ENCODE peak calls at places on chromosomes 4 and X, in four cellular contexts. One of them, this sample, is unnamed. For H3K4me1, the result is how much of the 10 kb centered on the place peaks cover.

GRCh38 chr4:83128235-83128929 is 13.9 kb upstream of the PLAC8 start:
- DNase-seq in transverse colon: peak
- DNase-seq in HCT116: no peak
- DNase-seq in H1: no peak
- DNase-seq in this sample: no peak

GRCh38 chrX:21657318-21658151 is 595 bp downstream of the KLHL34 start:
- DNase-seq in H1: no peak
- DNase-seq in transverse colon: no peak
- DNase-seq in HCT116: no peak
- DNase-seq in this sample: no peak

GRCh38 chr4:146638801-146639351 is at the start of gene POU4F2:
- DNase-seq in H1: peak
- DNase-seq in transverse colon: no peak
- DNase-seq in HCT116: no peak
- DNase-seq in this sample: no peak

GRCh38 chrX:12814434-12814833 is 23.2 kb downstream of the PRPS2 start:
- DNase-seq in H1: peak
- DNase-seq in transverse colon: peak
- DNase-seq in HCT116: no peak
- DNase-seq in this sample: no peak

GRCh38 chr4:184453402-184454160 is 20.8 kb downstream of the IRF2 start:
- DNase-seq in HCT116: no peak
- DNase-seq in H1: no peak
- DNase-seq in transverse colon: peak
- DNase-seq in this sample: peak

GRCh38 chrX:53305996-53306937 is 24.9 kb upstream of the IQSEC2 start:
- DNase-seq in transverse colon: no peak
- DNase-seq in H1: no peak
- DNase-seq in HCT116: no peak
- DNase-seq in this sample: no peak

GRCh38 chr4:2837904-2838496 is 5.6 kb upstream of the ADD1 start:
- DNase-seq in HCT116: no peak
- DNase-seq in transverse colon: peak
- DNase-seq in H1: no peak
- DNase-seq in this sample: peak

GRCh38 chrX:153519569-153520285 is 2.3 kb downstream of the ATP2B3 start:
- DNase-seq in H1: no peak
- DNase-seq in HCT116: no peak
- DNase-seq in transverse colon: no peak
- DNase-seq in this sample: no peak

GRCh38 chr4:40621592-40622512 is 7.8 kb downstream of the RBM47 start:
- DNase-seq in H1: no peak
- DNase-seq in HCT116: peak
- DNase-seq in transverse colon: peak
- DNase-seq in this sample: no peak

GRCh38 chr4:81353861-81354260 is 117.8 kb downstream of the RASGEF1B start:
- DNase-seq in transverse colon: no peak
- DNase-seq in HCT116: no peak
- DNase-seq in H1: no peak
- DNase-seq in this sample: no peak

GRCh38 chr4:80266902-80267380 is 477 bp downstream of the FGF5 start:
- DNase-seq in transverse colon: no peak
- DNase-seq in HCT116: no peak
- DNase-seq in H1: no peak
- DNase-seq in this sample: no peak

GRCh38 chrX:131288738-131289511 is at the start of gene IGSF1:
- DNase-seq in transverse colon: peak
- DNase-seq in HCT116: no peak
- DNase-seq in H1: peak
- DNase-seq in this sample: no peak

GRCh38 chrX:31331928-31332327 is 260.1 kb upstream of the FTHL17 start:
- DNase-seq in HCT116: no peak
- DNase-seq in H1: no peak
- DNase-seq in transverse colon: no peak
- DNase-seq in this sample: no peak

GRCh38 chr4:3321295-3321889 is 28.6 kb downstream of the RGS12 start:
- DNase-seq in transverse colon: no peak
- DNase-seq in H1: no peak
- DNase-seq in HCT116: no peak
- DNase-seq in this sample: no peak

GRCh38 chr4:15513545-15513944 is 43.9 kb downstream of the CC2D2A start:
- DNase-seq in HCT116: no peak
- DNase-seq in H1: no peak
- DNase-seq in transverse colon: no peak
- DNase-seq in this sample: no peak

GRCh38 chr4:72352746-72353145 is 216.3 kb downstream of the ADAMTS3 start:
- DNase-seq in transverse colon: no peak
- DNase-seq in HCT116: no peak
- DNase-seq in H1: no peak
- DNase-seq in this sample: no peak

GRCh38 chrX:108299101-108299591 is 139.1 kb downstream of the COL4A6 start:
- DNase-seq in H1: no peak
- DNase-seq in HCT116: no peak
- DNase-seq in transverse colon: no peak
- DNase-seq in this sample: no peak

GRCh38 chrX:108485960-108486359 is 46.3 kb downstream of the COL4A5 start:
- DNase-seq in H1: no peak
- DNase-seq in HCT116: no peak
- DNase-seq in transverse colon: no peak
- DNase-seq in this sample: no peak

GRCh38 chr4:113080050-113080449 is 30.6 kb downstream of the ANK2 start:
- DNase-seq in transverse colon: no peak
- DNase-seq in H1: no peak
- DNase-seq in HCT116: no peak
- DNase-seq in this sample: no peak

GRCh38 chr4:4456351-4456750 is 69.4 kb downstream of the NSG1 start:
- DNase-seq in transverse colon: no peak
- DNase-seq in HCT116: no peak
- DNase-seq in H1: no peak
- DNase-seq in this sample: no peak

GRCh38 chrX:150642421-150642820 is 50.8 kb upstream of the MTMR1 start:
- DNase-seq in transverse colon: no peak
- DNase-seq in H1: no peak
- DNase-seq in HCT116: no peak
- DNase-seq in this sample: no peak

GRCh38 chr4:2062168-2062807 is 3.2 kb downstream of the NAT8L start:
- DNase-seq in HCT116: no peak
- DNase-seq in H1: no peak
- DNase-seq in transverse colon: no peak
- DNase-seq in this sample: no peak

GRCh38 chr4:40417941-40418340 is 82.8 kb downstream of the CHRNA9 start:
- DNase-seq in transverse colon: no peak
- DNase-seq in H1: no peak
- DNase-seq in HCT116: no peak
- DNase-seq in this sample: no peak

GRCh38 chrX:125289920-125290319 is 29.8 kb upstream of the TEX13C start:
- DNase-seq in H1: no peak
- DNase-seq in HCT116: no peak
- DNase-seq in transverse colon: no peak
- DNase-seq in this sample: no peak

GRCh38 chr4:36328130-36328529 is 46.7 kb downstream of the DTHD1 start:
- DNase-seq in HCT116: no peak
- DNase-seq in H1: no peak
- DNase-seq in transverse colon: no peak
- DNase-seq in this sample: no peak

GRCh38 chr4:43189741-43190140 is 297.2 kb downstream of the GRXCR1 start:
- DNase-seq in transverse colon: no peak
- DNase-seq in H1: no peak
- DNase-seq in HCT116: no peak
- DNase-seq in this sample: no peak

GRCh38 chrX:65407157-65407626 is 127.4 kb downstream of the LAS1L start:
- DNase-seq in H1: peak
- DNase-seq in transverse colon: no peak
- DNase-seq in HCT116: no peak
- DNase-seq in this sample: no peak

GRCh38 chr4:41480985-41481384 is 57.0 kb upstream of the LIMCH1 start:
- DNase-seq in HCT116: no peak
- DNase-seq in H1: no peak
- DNase-seq in transverse colon: no peak
- DNase-seq in this sample: no peak

GRCh38 chrX:110145854-110146253 is 142.9 kb downstream of the TMEM164 start:
- DNase-seq in transverse colon: no peak
- DNase-seq in H1: no peak
- DNase-seq in HCT116: no peak
- DNase-seq in this sample: no peak

GRCh38 chrX:108396188-108396885 is 41.9 kb downstream of the COL4A6 start:
- DNase-seq in transverse colon: no peak
- DNase-seq in H1: no peak
- DNase-seq in HCT116: peak
- DNase-seq in this sample: no peak

GRCh38 chrX:108353452-108353851 is 84.8 kb downstream of the COL4A6 start:
- DNase-seq in transverse colon: no peak
- DNase-seq in HCT116: no peak
- DNase-seq in H1: no peak
- DNase-seq in this sample: no peak

GRCh38 chrX:1895583-1895982 is 280.7 kb downstream of the ASMT start:
- DNase-seq in H1: no peak
- DNase-seq in transverse colon: no peak
- DNase-seq in HCT116: no peak
- DNase-seq in this sample: no peak

GRCh38 chr4:38452009-38452408 is 212.0 kb upstream of the KLF3 start:
- DNase-seq in HCT116: no peak
- DNase-seq in transverse colon: no peak
- DNase-seq in H1: no peak
- DNase-seq in this sample: no peak

GRCh38 chrX:110509778-110510510 is 151.3 kb downstream of the RTL9 start:
- DNase-seq in transverse colon: no peak
- DNase-seq in H1: no peak
- DNase-seq in HCT116: no peak
- DNase-seq in this sample: no peak

GRCh38 chr4:144343143-144343755 is 202.7 kb upstream of the GYPA start:
- DNase-seq in transverse colon: no peak
- DNase-seq in HCT116: no peak
- DNase-seq in H1: no peak
- DNase-seq in this sample: no peak

GRCh38 chr4:78742300-78742699 is 33.9 kb upstream of the BMP2K start:
- DNase-seq in HCT116: no peak
- DNase-seq in transverse colon: no peak
- DNase-seq in H1: no peak
- DNase-seq in this sample: no peak

GRCh38 chr4:168540865-168541607 is 44.2 kb downstream of the PALLD start:
- DNase-seq in transverse colon: no peak
- DNase-seq in HCT116: peak
- DNase-seq in H1: no peak
- DNase-seq in this sample: no peak

GRCh38 chr4:128353791-128354190 is 66.2 kb upstream of the PGRMC2 start:
- DNase-seq in HCT116: no peak
- DNase-seq in H1: no peak
- DNase-seq in transverse colon: no peak
- DNase-seq in this sample: no peak
- H3K4me1 ChIP-seq in HCT116: under half
- H3K4me1 ChIP-seq in H1: under half
- H3K4me1 ChIP-seq in transverse colon: under half
- H3K4me1 ChIP-seq in this sample: under half

GRCh38 chrX:119570351-119570835 is 4.0 kb upstream of the UBE2A start:
- DNase-seq in H1: no peak
- DNase-seq in transverse colon: no peak
- DNase-seq in HCT116: no peak
- DNase-seq in this sample: no peak

GRCh38 chrX:119579414-119579813 is 5.1 kb downstream of the UBE2A start:
- DNase-seq in H1: no peak
- DNase-seq in HCT116: no peak
- DNase-seq in transverse colon: no peak
- DNase-seq in this sample: no peak

GRCh38 chrX:119574394-119575266 is at the start of gene UBE2A:
- DNase-seq in transverse colon: peak
- DNase-seq in H1: peak
- DNase-seq in HCT116: peak
- DNase-seq in this sample: peak

GRCh38 chrX:119573222-119573621 is 1.1 kb upstream of the UBE2A start:
- DNase-seq in transverse colon: no peak
- DNase-seq in HCT116: no peak
- DNase-seq in H1: no peak
- DNase-seq in this sample: no peak

GRCh38 chrX:119573840-119574393 is 446 bp upstream of the UBE2A start:
- DNase-seq in HCT116: peak
- DNase-seq in transverse colon: no peak
- DNase-seq in H1: no peak
- DNase-seq in this sample: no peak
- TF ChIP-seq POLR2AphosphoS5 in HCT116: no peak
- TF ChIP-seq POLR2AphosphoS5 in transverse colon: no peak
- TF ChIP-seq POLR2AphosphoS5 in H1: no peak
- TF ChIP-seq POLR2AphosphoS5 in this sample: no peak

DNA sequence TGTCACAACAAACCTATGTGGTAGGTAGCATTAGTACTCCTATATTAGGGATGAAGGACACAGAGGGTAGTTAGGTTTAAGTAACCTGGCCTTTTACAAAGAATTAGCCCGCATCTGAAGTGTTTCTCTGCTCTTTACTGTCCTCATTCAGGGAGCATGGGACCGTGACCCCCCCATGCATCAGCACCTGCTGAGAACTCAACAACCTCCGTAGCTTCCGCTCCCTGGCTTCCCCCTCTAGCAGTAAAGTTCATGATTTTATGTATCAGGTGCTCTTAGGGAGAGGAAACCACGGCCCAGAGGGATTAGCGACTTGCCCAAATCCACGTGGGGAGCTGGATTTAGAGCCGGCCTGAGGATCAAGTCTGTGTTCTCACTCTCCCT is 284.6 kb upstream of the GATB start:
- DNase-seq in HCT116: no peak
- DNase-seq in transverse colon: no peak
- DNase-seq in H1: no peak
- DNase-seq in this sample: no peak
- H3K4me3 ChIP-seq in HCT116: peak
- H3K4me3 ChIP-seq in transverse colon: no peak
- H3K4me3 ChIP-seq in H1: peak
- H3K4me3 ChIP-seq in this sample: no peak

GRCh38 chr4:159367421-159368105 is 264.7 kb downstream of the RAPGEF2 start:
- DNase-seq in transverse colon: no peak
- DNase-seq in HCT116: no peak
- DNase-seq in H1: no peak
- DNase-seq in this sample: no peak

GRCh38 chr4:159360549-159360948 is 257.7 kb downstream of the RAPGEF2 start:
- DNase-seq in H1: no peak
- DNase-seq in transverse colon: no peak
- DNase-seq in HCT116: no peak
- DNase-seq in this sample: no peak

GRCh38 chr4:159368320-159368719 is 265.4 kb downstream of the RAPGEF2 start:
- DNase-seq in H1: no peak
- DNase-seq in HCT116: no peak
- DNase-seq in transverse colon: no peak
- DNase-seq in this sample: no peak

GRCh38 chr4:159366966-159367365 is 264.1 kb downstream of the RAPGEF2 start:
- DNase-seq in H1: no peak
- DNase-seq in HCT116: no peak
- DNase-seq in transverse colon: no peak
- DNase-seq in this sample: no peak

DNA sequence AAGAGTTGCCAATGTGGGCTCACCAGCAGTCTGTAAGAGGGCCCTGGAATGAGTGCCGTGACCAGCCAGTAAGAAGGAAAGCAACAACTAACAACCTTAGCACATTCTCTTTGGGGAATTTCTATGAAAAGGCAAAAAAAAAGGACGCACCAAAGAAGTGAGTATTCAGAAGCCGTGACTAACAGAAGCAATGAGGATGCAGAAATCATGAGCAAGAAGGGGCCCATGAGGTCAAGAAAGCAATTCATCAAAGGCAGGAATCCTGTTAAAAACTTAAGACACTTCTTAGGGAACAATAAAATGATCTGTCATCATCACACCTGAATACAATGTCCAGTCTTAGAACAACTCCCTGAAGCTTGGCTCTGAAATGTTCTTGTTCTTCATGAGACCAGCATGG is 260.5 kb downstream of the RAPGEF2 start:
- DNase-seq in H1: no peak
- DNase-seq in HCT116: no peak
- DNase-seq in transverse colon: no peak
- DNase-seq in this sample: no peak
- H3K4me1 ChIP-seq in H1: under half
- H3K4me1 ChIP-seq in HCT116: under half
- H3K4me1 ChIP-seq in transverse colon: under half
- H3K4me1 ChIP-seq in this sample: under half